ENCODE peak calls at places on chromosomes 6 and 20, in five cellular contexts. M is neural progenitor cell, S is gastrocnemius medialis, O is AG10803, N is NCI-H460. D is an unnamed sample.

GRCh38 chr6:142307963-142308748 is 6.3 kb downstream of the ADGRG6 start:
- DNase-seq in O (no peak), N (no peak), S (no peak), M (no peak), D (no peak)

GRCh38 chr6:144615870-144616269 is 330.7 kb downstream of the UTRN start:
- DNase-seq in M (no peak), N (no peak), S (no peak), O (no peak), D (no peak)

GRCh38 chr6:11323666-11324452 is 91.4 kb upstream of the NEDD9 start:
- DNase-seq in M (no peak), S (peak), N (no peak), O (no peak), D (no peak)

GRCh38 chr20:655730-656624 is 3.0 kb upstream of the SRXN1 start:
- DNase-seq in M (no peak), N (no peak), S (no peak), O (no peak), D (no peak)

GRCh38 chr6:56618050-56618449 is 24.6 kb downstream of the DST start:
- DNase-seq in O (no peak), N (no peak), M (no peak), S (no peak), D (peak)

GRCh38 chr6:26323525-26324294 is 41.3 kb upstream of the BTN3A2 start:
- DNase-seq in N (no peak), O (no peak), M (no peak), S (no peak), D (no peak)

GRCh38 chr20:63957690-63958441 is 1.6 kb upstream of the UCKL1 start:
- DNase-seq in M (peak), O (no peak), N (no peak), S (no peak), D (peak)

GRCh38 chr20:37714973-37715657 is 21.3 kb downstream of the CTNNBL1 start:
- DNase-seq in S (no peak), M (no peak), N (no peak), O (peak), D (peak)

GRCh38 chr6:47769951-47770350 is 11.9 kb upstream of the OPN5 start:
- DNase-seq in M (no peak), O (no peak), S (no peak), N (no peak), D (no peak)

GRCh38 chr20:23513164-23513563 is 22.2 kb downstream of the CST8 start:
- DNase-seq in N (no peak), O (no peak), M (no peak), S (no peak), D (no peak)